ENCODE peak calls at places on chromosomes 2 and 18, in ten cellular contexts. A, Q, M, C, N, G, Z, O, I and D are unnamed samples.

GRCh38 chr18:53755914-53756606 is 468.4 kb downstream of the MBD2 start:
- DNase-seq in C (no peak), A (no peak), M (no peak), O (no peak), G (no peak), N (no peak), Q (no peak), Z (no peak), I (peak; percentile 16), D (no peak)

GRCh38 chr2:42095923-42096408 is 48.1 kb downstream of the PKDCC start:
- DNase-seq in A (peak; percentile 67), Q (peak; percentile 85), I (peak; percentile 65), O (peak; percentile 69), M (no peak), Z (peak; percentile 81), N (peak; percentile 81), C (no peak), G (peak; percentile 82), D (peak; percentile 71)

GRCh38 chr2:166081852-166082251 is 46.0 kb downstream of the SCN1A start:
- DNase-seq in I (no peak), A (no peak), Z (no peak), N (no peak), M (no peak), O (no peak), Q (no peak), C (no peak), G (no peak), D (no peak)

GRCh38 chr2:114293355-114293754 is 149.1 kb upstream of the DPP10 start:
- DNase-seq in G (no peak), N (no peak), M (no peak), Z (no peak), I (no peak), C (no peak), O (no peak), A (no peak), Q (no peak), D (no peak)

GRCh38 chr2:42421601-42422252 is 60.7 kb upstream of the COX7A2L start:
- DNase-seq in O (no peak), N (no peak), A (no peak), Q (no peak), G (no peak), Z (no peak), M (no peak), C (no peak), I (peak; percentile 45), D (no peak)

GRCh38 chr18:32919799-32920198 is 147.0 kb upstream of the KLHL14 start:
- DNase-seq in C (peak; percentile 5), N (peak; percentile 37), M (no peak), I (peak; percentile 1), G (peak; percentile 2), Q (no peak), Z (no peak), O (no peak), A (no peak), D (no peak)

GRCh38 chr2:18345848-18346247 is 214.6 kb downstream of the RDH14 start:
- DNase-seq in Q (no peak), Z (no peak), A (no peak), G (no peak), N (peak; percentile 26), M (no peak), I (peak; percentile 47), O (no peak), C (no peak), D (no peak)

GRCh38 chr2:15943378-15943851 is 3.1 kb downstream of the MYCN start:
- DNase-seq in N (peak; percentile 52), O (no peak), I (no peak), M (no peak), Q (no peak), Z (peak; percentile 57), G (peak; percentile 28), A (no peak), C (no peak), D (no peak)

GRCh38 chr2:213980883-213981282 is 430.0 kb upstream of the VWC2L start:
- DNase-seq in G (no peak), Q (no peak), Z (no peak), N (peak; percentile 72), A (no peak), M (peak; percentile 6), C (no peak), O (no peak), I (peak; percentile 32), D (no peak)

GRCh38 chr18:56696966-56697365 is 45.8 kb downstream of the WDR7 start:
- DNase-seq in I (peak; percentile 6), A (no peak), C (no peak), N (peak; percentile 4), Z (no peak), O (no peak), M (no peak), G (no peak), Q (no peak), D (no peak)

GRCh38 chr2:98457045-98457696 is 12.5 kb downstream of the INPP4A start:
- DNase-seq in C (no peak), I (peak; percentile 96), N (peak; percentile 59), O (no peak), A (no peak), Z (no peak), Q (no peak), G (no peak), M (peak; percentile 89), D (no peak)

GRCh38 chr2:62831729-62832128 is 126.2 kb downstream of the EHBP1 start:
- DNase-seq in M (no peak), N (no peak), O (no peak), Z (no peak), A (no peak), I (no peak), C (peak; percentile 9), G (no peak), Q (no peak), D (no peak)

GRCh38 chr18:73739098-73739497 is 408.5 kb downstream of the FBXO15 start:
- DNase-seq in O (no peak), M (no peak), N (peak; percentile 84), Q (no peak), G (no peak), A (no peak), I (peak; percentile 69), Z (no peak), C (no peak), D (no peak)

GRCh38 chr2:44295636-44296359 is 20.5 kb downstream of the SLC3A1 start:
- DNase-seq in A (peak; percentile 3), C (no peak), Q (no peak), O (no peak), Z (no peak), N (no peak), M (no peak), I (no peak), G (peak; percentile 9), D (no peak)

GRCh38 chr18:77058186-77058847 is 74.3 kb downstream of the MBP start:
- DNase-seq in O (no peak), G (no peak), M (no peak), A (no peak), Z (peak; percentile 82), I (no peak), N (no peak), C (no peak), Q (no peak), D (no peak)

GRCh38 chr18:77478619-77479018 is 229.0 kb downstream of the GALR1 start:
- DNase-seq in I (peak; percentile 9), N (no peak), G (no peak), C (no peak), Q (no peak), Z (no peak), O (no peak), M (no peak), A (no peak), D (no peak)

GRCh38 chr18:34691626-34692025 is 18.5 kb upstream of the DTNA start:
- DNase-seq in I (no peak), C (no peak), M (no peak), N (no peak), Q (no peak), O (no peak), Z (no peak), A (no peak), G (no peak), D (no peak)

GRCh38 chr18:12455511-12455910 is 47.8 kb downstream of the PRELID3A start:
- DNase-seq in O (no peak), M (no peak), G (no peak), C (no peak), Q (no peak), N (no peak), A (no peak), I (no peak), Z (no peak), D (no peak)

GRCh38 chr2:137672961-137673552 is 291.2 kb upstream of the HNMT start:
- DNase-seq in M (no peak), N (no peak), A (no peak), Q (no peak), O (no peak), C (no peak), I (no peak), Z (no peak), G (no peak), D (no peak)

GRCh38 chr18:10124557-10124956 is 210.7 kb downstream of the VAPA start:
- DNase-seq in G (no peak), M (no peak), I (no peak), N (no peak), A (no peak), O (no peak), Z (no peak), C (no peak), Q (no peak), D (no peak)